ENCODE peak calls at places on chromosomes 4 and X, in six cellular contexts. G is tibial artery; O is CD4-positive, CD25-positive, alpha-beta regulatory T cell; B is colonic mucosa; S is mesenchymal stem cell; L is fibroblast of lung. D is an unnamed sample.

GRCh38 chr4:167868163-167868562 is 224.2 kb upstream of the ANXA10 start:
- DNase-seq in G (no peak), O (no peak), B (no peak), S (no peak), L (peak; percentile 40), D (no peak)

GRCh38 chr4:137495578-137495977 is 36.7 kb downstream of the PCDH18 start:
- DNase-seq in G (no peak), O (no peak), B (no peak), S (no peak), L (no peak), D (no peak)

GRCh38 chrX:132226169-132226568 is 6.9 kb upstream of the RAP2C start:
- DNase-seq in G (no peak), O (peak; percentile 11), B (no peak), S (peak; percentile 21), L (peak; percentile 38), D (no peak)

GRCh38 chr4:148808416-148808815 is 366.2 kb upstream of the NR3C2 start:
- DNase-seq in G (no peak), O (no peak), B (no peak), S (no peak), L (no peak), D (no peak)

GRCh38 chrX:19541931-19542330 is 26.6 kb upstream of the MAP3K15 start:
- DNase-seq in G (no peak), O (no peak), B (no peak), S (no peak), L (no peak), D (no peak)

GRCh38 chrX:118211891-118212816 is 95.5 kb upstream of the KLHL13 start:
- DNase-seq in G (no peak), O (no peak), B (no peak), S (no peak), L (no peak), D (no peak)

GRCh38 chr4:173532725-173533511 is 2.9 kb upstream of the HAND2 start:
- DNase-seq in G (no peak), O (no peak), B (no peak), S (peak; percentile 30), L (no peak), D (no peak)

GRCh38 chr4:149706942-149707341 is 108.7 kb downstream of the IQCM start:
- DNase-seq in G (no peak), O (no peak), B (no peak), S (peak; percentile 67), L (peak; percentile 27), D (no peak)

GRCh38 chr4:170672571-170672970 is 582.8 kb upstream of the AADAT start:
- DNase-seq in G (no peak), O (no peak), B (no peak), S (peak; percentile 42), L (no peak), D (no peak)

GRCh38 chr4:82842593-82842992 is 44.0 kb upstream of the SCD5 start:
- DNase-seq in G (no peak), O (peak; percentile 8), B (no peak), S (peak; percentile 59), L (peak; percentile 25), D (no peak)

GRCh38 chr4:41207330-41207831 is 7.0 kb downstream of the APBB2 start:
- DNase-seq in G (no peak), O (no peak), B (no peak), S (peak; percentile 28), L (peak; percentile 51), D (no peak)

GRCh38 chr4:41205854-41206460 is 8.4 kb downstream of the APBB2 start:
- DNase-seq in G (no peak), O (no peak), B (no peak), S (no peak), L (no peak), D (no peak)

GRCh38 chr4:41209901-41210300 is 4.4 kb downstream of the APBB2 start:
- DNase-seq in G (no peak), O (no peak), B (no peak), S (no peak), L (no peak), D (no peak)

GRCh38 chr4:41212221-41213203 is 1.8 kb downstream of the APBB2 start:
- DNase-seq in G (no peak), O (no peak), B (peak; percentile 57), S (peak; percentile 71), L (peak; percentile 81), D (peak; percentile 69)

DNA sequence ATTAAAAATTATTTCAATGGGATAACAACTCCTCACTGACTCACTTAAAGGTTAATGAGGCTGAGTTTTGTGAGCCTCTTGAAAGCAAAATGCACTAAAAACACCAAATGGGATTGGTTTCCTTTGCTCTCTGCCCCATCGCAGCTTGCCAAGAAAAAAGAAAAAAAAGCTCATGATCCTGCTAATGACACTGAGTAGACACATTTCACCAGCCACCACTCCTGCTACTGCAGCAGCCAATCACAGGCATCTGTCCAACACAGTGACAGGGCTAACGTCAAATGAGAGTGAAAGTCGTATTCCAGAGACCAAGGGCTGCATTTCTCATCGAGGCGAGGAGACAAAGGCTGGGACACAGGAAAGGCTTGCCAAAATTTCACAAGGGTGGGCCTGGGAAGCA is 5.2 kb downstream of the APBB2 start:
- DNase-seq in G (no peak), O (no peak), B (peak; percentile 71), S (no peak), L (no peak), D (no peak)
- H3K27ac ChIP-seq in G (no peak overlapping the region), O (no peak overlapping the region), B (peak overlapping the region; percentile 56), S (peak overlapping the region; percentile 86), L (no peak overlapping the region), D (peak overlapping the region; percentile 62)

GRCh38 chrX:119948381-119948780 is 4.8 kb upstream of the NKAP start:
- DNase-seq in G (no peak), O (no peak), B (no peak), S (no peak), L (no peak), D (no peak)

DNA sequence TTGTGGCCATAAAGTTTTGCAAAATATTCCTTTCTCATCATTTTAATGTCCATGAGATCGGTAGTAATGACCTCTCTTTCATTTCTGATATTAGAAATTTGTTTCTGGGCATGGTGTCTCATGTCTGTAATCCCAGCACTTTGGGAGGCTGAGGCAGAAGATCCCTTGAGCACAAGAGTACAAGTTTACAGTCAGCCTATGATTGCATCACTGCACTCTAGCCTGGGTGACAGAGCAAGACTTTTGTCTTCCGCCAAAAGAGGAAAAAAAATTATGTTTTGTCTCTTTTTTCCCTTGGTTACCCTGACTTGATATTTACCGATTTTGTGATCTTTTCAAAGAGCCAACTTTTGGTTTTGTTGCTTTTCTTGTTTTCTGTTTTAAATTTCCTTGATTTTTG is 10.8 kb upstream of the NKAP start:
- DNase-seq in G (no peak), O (no peak), B (no peak), S (no peak), L (no peak), D (no peak)
- H3K4me1 ChIP-seq in G (no peaks in the 10 kb centered on the region), O (no peaks in the 10 kb centered on the region), B (no peaks in the 10 kb centered on the region), S (no peaks in the 10 kb centered on the region), L (no peaks in the 10 kb centered on the region), D (no peaks in the 10 kb centered on the region)

DNA sequence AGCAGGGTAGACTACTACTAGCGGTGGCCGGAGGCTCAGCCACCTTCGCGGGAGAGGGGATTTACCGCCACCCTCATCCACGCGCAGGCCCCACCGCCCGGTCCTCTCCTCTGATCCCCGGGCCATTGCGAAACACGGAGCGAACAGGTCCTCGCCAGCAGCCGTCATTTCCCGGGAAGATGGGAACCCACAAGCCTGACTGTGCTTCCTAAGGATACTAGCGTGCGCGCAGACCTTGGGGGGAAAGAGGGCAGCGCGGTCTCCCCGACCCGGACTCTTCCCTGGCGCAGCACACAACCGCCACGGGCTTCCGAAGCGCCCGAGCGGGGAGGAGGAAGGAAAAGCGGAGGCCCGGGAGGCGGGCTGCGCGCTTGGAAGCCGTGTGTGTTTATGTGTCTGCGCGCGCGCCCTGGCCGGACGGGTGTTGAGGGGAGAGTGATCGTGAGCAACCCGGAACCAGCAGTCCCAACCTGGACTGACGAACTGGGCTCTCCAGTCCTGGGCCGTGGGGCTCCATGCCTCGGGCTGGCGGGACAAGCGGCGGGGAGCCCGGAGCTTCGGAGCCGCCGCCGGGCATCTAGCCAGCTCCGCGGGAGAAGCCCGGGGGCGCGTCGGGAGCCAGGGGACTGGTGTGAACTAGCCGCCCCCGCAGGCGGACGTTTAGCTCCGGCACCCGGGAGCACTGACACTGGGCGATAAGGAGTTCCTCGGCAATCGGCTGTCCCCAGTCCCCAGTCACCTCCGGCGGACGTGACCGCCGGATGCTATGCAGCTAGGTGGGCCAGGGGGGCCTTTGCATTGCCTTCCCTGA is 74.6 kb upstream of the BCOR start:
- DNase-seq in G (peak; percentile 84), O (peak; percentile 58), B (peak; percentile 69), S (peak; percentile 90), L (peak; percentile 56), D (no peak)
- H3K27ac ChIP-seq in G (peak overlapping the region; percentile 93), O (peak overlapping the region; percentile 91), B (peak overlapping the region; percentile 76), S (peak overlapping the region; percentile 57), L (peak overlapping the region; percentile 71), D (peak overlapping the region; percentile 89)

GRCh38 chr4:140937866-140938265 is 181.7 kb upstream of the TBC1D9 start:
- DNase-seq in G (no peak), O (no peak), B (no peak), S (peak; percentile 70), L (peak; percentile 29), D (no peak)
- H3K4me1 ChIP-seq in G (no peaks in the 10 kb centered on the region), O (no peaks in the 10 kb centered on the region), B (no peaks in the 10 kb centered on the region), S (no peaks in the 10 kb centered on the region), L (peaks cover 2% of the 10 kb centered on the region), D (no peaks in the 10 kb centered on the region)

GRCh38 chr4:39083164-39083563 is 21.1 kb downstream of the KLHL5 start:
- DNase-seq in G (no peak), O (no peak), B (no peak), S (no peak), L (no peak), D (no peak)

GRCh38 chr4:39085891-39086290 is 23.9 kb downstream of the KLHL5 start:
- DNase-seq in G (no peak), O (no peak), B (no peak), S (no peak), L (no peak), D (no peak)
- H3K27ac ChIP-seq in G (no peak overlapping the region), O (no peak overlapping the region), B (no peak overlapping the region), S (no peak overlapping the region), L (no peak overlapping the region), D (no peak overlapping the region)

DNA sequence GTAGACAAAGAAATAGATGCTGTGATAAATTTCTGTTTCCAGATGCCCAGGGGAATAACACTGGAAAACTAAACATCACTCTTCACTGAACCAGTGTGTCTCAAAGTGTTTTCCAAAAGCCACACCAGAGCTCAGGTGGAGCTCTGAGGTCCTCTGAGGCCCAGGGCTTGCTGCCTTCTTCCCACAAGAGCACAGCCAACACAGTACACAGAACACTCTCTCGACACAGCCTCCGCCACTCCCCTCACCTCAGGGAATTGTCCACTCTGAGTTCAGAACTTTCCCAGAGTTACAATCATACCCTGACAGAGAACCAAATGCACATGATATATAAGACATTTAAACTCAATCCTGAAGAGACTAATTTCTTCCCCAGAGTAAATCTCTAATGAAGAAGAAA is 3.1 kb downstream of the SETD7 start:
- DNase-seq in G (no peak), O (no peak), B (no peak), S (peak; percentile 31), L (no peak), D (no peak)
- H3K4me1 ChIP-seq in G (no peaks in the 10 kb centered on the region), O (peaks cover 46% of the 10 kb centered on the region), B (no peaks in the 10 kb centered on the region), S (peaks cover 10% of the 10 kb centered on the region), L (peaks cover 4% of the 10 kb centered on the region), D (peaks cover 20% of the 10 kb centered on the region)